ENCODE peak calls at places on chromosomes 12 and 14, in ten cellular contexts. One of them, this sample, is unnamed.

GRCh38 chr14:77124345-77125274 is 17.0 kb downstream of the ZDHHC22 start:
- DNase-seq in ovary: peak; percentile 34
- DNase-seq in esophagus squamous epithelium: no peak
- DNase-seq in right lobe of liver: peak; percentile 67
- DNase-seq in fibroblast of mammary gland: peak; percentile 25
- DNase-seq in stomach: peak; percentile 72
- DNase-seq in A549: peak; percentile 48
- DNase-seq in cardiac fibroblast: peak; percentile 42
- DNase-seq in lower leg skin: no peak
- DNase-seq in endothelial cell: peak; percentile 76
- DNase-seq in this sample: no peak

GRCh38 chr12:1779783-1780182 is 40.6 kb upstream of the LRTM2 start:
- DNase-seq in ovary: no peak
- DNase-seq in esophagus squamous epithelium: no peak
- DNase-seq in right lobe of liver: no peak
- DNase-seq in fibroblast of mammary gland: peak; percentile 66
- DNase-seq in stomach: no peak
- DNase-seq in A549: no peak
- DNase-seq in cardiac fibroblast: peak; percentile 85
- DNase-seq in lower leg skin: no peak
- DNase-seq in endothelial cell: no peak
- DNase-seq in this sample: peak; percentile 43

GRCh38 chr12:127422935-127423585 is 843.9 kb upstream of the TMEM132C start:
- DNase-seq in ovary: no peak
- DNase-seq in esophagus squamous epithelium: no peak
- DNase-seq in right lobe of liver: no peak
- DNase-seq in fibroblast of mammary gland: no peak
- DNase-seq in stomach: no peak
- DNase-seq in A549: no peak
- DNase-seq in cardiac fibroblast: no peak
- DNase-seq in lower leg skin: no peak
- DNase-seq in endothelial cell: no peak
- DNase-seq in this sample: no peak

GRCh38 chr14:101033006-101033405 is 129.5 kb upstream of the RTL1 start:
- DNase-seq in ovary: peak; percentile 2
- DNase-seq in esophagus squamous epithelium: no peak
- DNase-seq in right lobe of liver: no peak
- DNase-seq in fibroblast of mammary gland: no peak
- DNase-seq in stomach: no peak
- DNase-seq in A549: no peak
- DNase-seq in cardiac fibroblast: no peak
- DNase-seq in lower leg skin: peak; percentile 54
- DNase-seq in endothelial cell: no peak
- DNase-seq in this sample: no peak

GRCh38 chr14:64645220-64645891 is 58.9 kb upstream of the PLEKHG3 start:
- DNase-seq in ovary: peak; percentile 43
- DNase-seq in esophagus squamous epithelium: no peak
- DNase-seq in right lobe of liver: no peak
- DNase-seq in fibroblast of mammary gland: peak; percentile 99
- DNase-seq in stomach: no peak
- DNase-seq in A549: peak; percentile 94
- DNase-seq in cardiac fibroblast: peak; percentile 95
- DNase-seq in lower leg skin: peak; percentile 73
- DNase-seq in endothelial cell: peak; percentile 22
- DNase-seq in this sample: peak; percentile 74

GRCh38 chr12:115149685-115150378 is 465.9 kb upstream of the TBX3 start:
- DNase-seq in ovary: no peak
- DNase-seq in esophagus squamous epithelium: no peak
- DNase-seq in right lobe of liver: no peak
- DNase-seq in fibroblast of mammary gland: peak; percentile 91
- DNase-seq in stomach: no peak
- DNase-seq in A549: peak; percentile 18
- DNase-seq in cardiac fibroblast: peak; percentile 73
- DNase-seq in lower leg skin: no peak
- DNase-seq in endothelial cell: no peak
- DNase-seq in this sample: peak; percentile 26

GRCh38 chr14:95204705-95205104 is 47.4 kb upstream of the DICER1 start:
- DNase-seq in ovary: no peak
- DNase-seq in esophagus squamous epithelium: no peak
- DNase-seq in right lobe of liver: no peak
- DNase-seq in fibroblast of mammary gland: no peak
- DNase-seq in stomach: no peak
- DNase-seq in A549: no peak
- DNase-seq in cardiac fibroblast: no peak
- DNase-seq in lower leg skin: peak; percentile 10
- DNase-seq in endothelial cell: no peak
- DNase-seq in this sample: no peak

GRCh38 chr14:102279688-102280348 is 25.1 kb downstream of the MOK start:
- DNase-seq in ovary: no peak
- DNase-seq in esophagus squamous epithelium: no peak
- DNase-seq in right lobe of liver: no peak
- DNase-seq in fibroblast of mammary gland: peak; percentile 100
- DNase-seq in stomach: no peak
- DNase-seq in A549: peak; percentile 92
- DNase-seq in cardiac fibroblast: peak; percentile 98
- DNase-seq in lower leg skin: peak; percentile 46
- DNase-seq in endothelial cell: no peak
- DNase-seq in this sample: peak; percentile 99

GRCh38 chr12:27260746-27261145 is 16.7 kb downstream of the STK38L start:
- DNase-seq in ovary: no peak
- DNase-seq in esophagus squamous epithelium: no peak
- DNase-seq in right lobe of liver: no peak
- DNase-seq in fibroblast of mammary gland: peak; percentile 78
- DNase-seq in stomach: no peak
- DNase-seq in A549: no peak
- DNase-seq in cardiac fibroblast: peak; percentile 69
- DNase-seq in lower leg skin: no peak
- DNase-seq in endothelial cell: no peak
- DNase-seq in this sample: peak; percentile 51

GRCh38 chr12:106999444-106999843 is 12.5 kb upstream of the MTERF2 start:
- DNase-seq in ovary: no peak
- DNase-seq in esophagus squamous epithelium: no peak
- DNase-seq in right lobe of liver: no peak
- DNase-seq in fibroblast of mammary gland: peak; percentile 86
- DNase-seq in stomach: no peak
- DNase-seq in A549: no peak
- DNase-seq in cardiac fibroblast: no peak
- DNase-seq in lower leg skin: no peak
- DNase-seq in endothelial cell: no peak
- DNase-seq in this sample: no peak

GRCh38 chr14:53924754-53925153 is 31.9 kb downstream of the BMP4 start:
- DNase-seq in ovary: no peak
- DNase-seq in esophagus squamous epithelium: no peak
- DNase-seq in right lobe of liver: no peak
- DNase-seq in fibroblast of mammary gland: peak; percentile 87
- DNase-seq in stomach: no peak
- DNase-seq in A549: peak; percentile 36
- DNase-seq in cardiac fibroblast: peak; percentile 68
- DNase-seq in lower leg skin: no peak
- DNase-seq in endothelial cell: no peak
- DNase-seq in this sample: peak; percentile 86

GRCh38 chr14:95559203-95559602 is 24.4 kb downstream of the GLRX5 start:
- DNase-seq in ovary: no peak
- DNase-seq in esophagus squamous epithelium: no peak
- DNase-seq in right lobe of liver: no peak
- DNase-seq in fibroblast of mammary gland: no peak
- DNase-seq in stomach: no peak
- DNase-seq in A549: no peak
- DNase-seq in cardiac fibroblast: no peak
- DNase-seq in lower leg skin: no peak
- DNase-seq in endothelial cell: no peak
- DNase-seq in this sample: no peak

GRCh38 chr12:67220065-67220464 is 49.1 kb upstream of the CAND1 start:
- DNase-seq in ovary: no peak
- DNase-seq in esophagus squamous epithelium: no peak
- DNase-seq in right lobe of liver: no peak
- DNase-seq in fibroblast of mammary gland: peak; percentile 35
- DNase-seq in stomach: no peak
- DNase-seq in A549: peak; percentile 41
- DNase-seq in cardiac fibroblast: no peak
- DNase-seq in lower leg skin: no peak
- DNase-seq in endothelial cell: peak; percentile 16
- DNase-seq in this sample: peak; percentile 65

GRCh38 chr12:78864483-78865296 is at the start of gene SYT1:
- DNase-seq in ovary: peak; percentile 76
- DNase-seq in esophagus squamous epithelium: no peak
- DNase-seq in right lobe of liver: no peak
- DNase-seq in fibroblast of mammary gland: peak; percentile 84
- DNase-seq in stomach: no peak
- DNase-seq in A549: peak; percentile 96
- DNase-seq in cardiac fibroblast: peak; percentile 70
- DNase-seq in lower leg skin: peak; percentile 87
- DNase-seq in endothelial cell: peak; percentile 73
- DNase-seq in this sample: peak; percentile 45

GRCh38 chr12:121124402-121125109 is 8.1 kb upstream of the P2RX7 start:
- DNase-seq in ovary: no peak
- DNase-seq in esophagus squamous epithelium: no peak
- DNase-seq in right lobe of liver: no peak
- DNase-seq in fibroblast of mammary gland: peak; percentile 79
- DNase-seq in stomach: no peak
- DNase-seq in A549: peak; percentile 95
- DNase-seq in cardiac fibroblast: peak; percentile 88
- DNase-seq in lower leg skin: no peak
- DNase-seq in endothelial cell: no peak
- DNase-seq in this sample: peak; percentile 90

GRCh38 chr14:96088131-96088880 is 49.1 kb downstream of the C14orf132 start:
- DNase-seq in ovary: no peak
- DNase-seq in esophagus squamous epithelium: no peak
- DNase-seq in right lobe of liver: peak; percentile 19
- DNase-seq in fibroblast of mammary gland: no peak
- DNase-seq in stomach: no peak
- DNase-seq in A549: no peak
- DNase-seq in cardiac fibroblast: no peak
- DNase-seq in lower leg skin: peak; percentile 68
- DNase-seq in endothelial cell: no peak
- DNase-seq in this sample: no peak

GRCh38 chr14:72716471-72716870 is 177.4 kb downstream of the DPF3 start:
- DNase-seq in ovary: no peak
- DNase-seq in esophagus squamous epithelium: no peak
- DNase-seq in right lobe of liver: no peak
- DNase-seq in fibroblast of mammary gland: peak; percentile 41
- DNase-seq in stomach: no peak
- DNase-seq in A549: no peak
- DNase-seq in cardiac fibroblast: peak; percentile 8
- DNase-seq in lower leg skin: no peak
- DNase-seq in endothelial cell: no peak
- DNase-seq in this sample: no peak

DNA sequence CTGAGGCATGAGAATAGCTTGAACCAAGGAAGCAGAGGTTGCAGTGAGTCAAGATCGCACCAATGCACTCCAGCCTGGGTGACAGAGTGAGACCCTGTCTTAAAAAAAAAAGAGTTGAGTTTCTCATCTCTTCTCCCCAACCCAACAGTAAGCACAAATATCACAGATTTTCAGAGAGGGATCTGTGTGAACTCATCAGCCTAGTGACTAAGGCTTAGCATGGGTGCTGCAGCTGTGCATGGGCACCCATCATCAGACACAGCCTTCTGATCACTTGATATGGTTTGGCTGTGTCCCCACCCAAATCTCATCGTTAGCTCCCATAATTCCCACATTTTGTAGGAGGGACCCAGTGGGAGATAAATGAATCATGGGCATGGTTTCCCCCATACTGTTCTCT is 298.9 kb downstream of the PCNX1 start:
- DNase-seq in ovary: no peak
- DNase-seq in esophagus squamous epithelium: no peak
- DNase-seq in right lobe of liver: no peak
- DNase-seq in fibroblast of mammary gland: no peak
- DNase-seq in stomach: no peak
- DNase-seq in A549: no peak
- DNase-seq in cardiac fibroblast: no peak
- DNase-seq in lower leg skin: no peak
- DNase-seq in endothelial cell: no peak
- DNase-seq in this sample: no peak
- TF ChIP-seq CTCF in ovary: no peak
- TF ChIP-seq CTCF in esophagus squamous epithelium: no peak
- TF ChIP-seq CTCF in right lobe of liver: no peak
- TF ChIP-seq CTCF in fibroblast of mammary gland: no peak
- TF ChIP-seq CTCF in stomach: no peak
- TF ChIP-seq CTCF in A549: no peak
- TF ChIP-seq CTCF in cardiac fibroblast: no peak
- TF ChIP-seq CTCF in lower leg skin: no peak
- TF ChIP-seq CTCF in endothelial cell: no peak
- TF ChIP-seq CTCF in this sample: no peak

GRCh38 chr12:90690120-90690519 is 264.9 kb downstream of the CCER1 start:
- DNase-seq in ovary: no peak
- DNase-seq in esophagus squamous epithelium: no peak
- DNase-seq in right lobe of liver: no peak
- DNase-seq in fibroblast of mammary gland: no peak
- DNase-seq in stomach: no peak
- DNase-seq in A549: no peak
- DNase-seq in cardiac fibroblast: no peak
- DNase-seq in lower leg skin: no peak
- DNase-seq in endothelial cell: no peak
- DNase-seq in this sample: no peak
- TF ChIP-seq CTCF in ovary: no peak
- TF ChIP-seq CTCF in esophagus squamous epithelium: no peak
- TF ChIP-seq CTCF in right lobe of liver: no peak
- TF ChIP-seq CTCF in fibroblast of mammary gland: no peak
- TF ChIP-seq CTCF in stomach: no peak
- TF ChIP-seq CTCF in A549: no peak
- TF ChIP-seq CTCF in cardiac fibroblast: no peak
- TF ChIP-seq CTCF in lower leg skin: no peak
- TF ChIP-seq CTCF in endothelial cell: no peak
- TF ChIP-seq CTCF in this sample: no peak

GRCh38 chr12:109277899-109278762 is 31.0 kb downstream of the FOXN4 start:
- DNase-seq in ovary: peak; percentile 47
- DNase-seq in esophagus squamous epithelium: no peak
- DNase-seq in right lobe of liver: peak; percentile 66
- DNase-seq in fibroblast of mammary gland: peak; percentile 68
- DNase-seq in stomach: no peak
- DNase-seq in A549: peak; percentile 66
- DNase-seq in cardiac fibroblast: peak; percentile 37
- DNase-seq in lower leg skin: no peak
- DNase-seq in endothelial cell: no peak
- DNase-seq in this sample: peak; percentile 66
- TF ChIP-seq CTCF in ovary: no peak
- TF ChIP-seq CTCF in esophagus squamous epithelium: peak; percentile 15
- TF ChIP-seq CTCF in right lobe of liver: no peak
- TF ChIP-seq CTCF in fibroblast of mammary gland: no peak
- TF ChIP-seq CTCF in stomach: no peak
- TF ChIP-seq CTCF in A549: no peak
- TF ChIP-seq CTCF in cardiac fibroblast: no peak
- TF ChIP-seq CTCF in lower leg skin: no peak
- TF ChIP-seq CTCF in endothelial cell: no peak
- TF ChIP-seq CTCF in this sample: no peak

DNA sequence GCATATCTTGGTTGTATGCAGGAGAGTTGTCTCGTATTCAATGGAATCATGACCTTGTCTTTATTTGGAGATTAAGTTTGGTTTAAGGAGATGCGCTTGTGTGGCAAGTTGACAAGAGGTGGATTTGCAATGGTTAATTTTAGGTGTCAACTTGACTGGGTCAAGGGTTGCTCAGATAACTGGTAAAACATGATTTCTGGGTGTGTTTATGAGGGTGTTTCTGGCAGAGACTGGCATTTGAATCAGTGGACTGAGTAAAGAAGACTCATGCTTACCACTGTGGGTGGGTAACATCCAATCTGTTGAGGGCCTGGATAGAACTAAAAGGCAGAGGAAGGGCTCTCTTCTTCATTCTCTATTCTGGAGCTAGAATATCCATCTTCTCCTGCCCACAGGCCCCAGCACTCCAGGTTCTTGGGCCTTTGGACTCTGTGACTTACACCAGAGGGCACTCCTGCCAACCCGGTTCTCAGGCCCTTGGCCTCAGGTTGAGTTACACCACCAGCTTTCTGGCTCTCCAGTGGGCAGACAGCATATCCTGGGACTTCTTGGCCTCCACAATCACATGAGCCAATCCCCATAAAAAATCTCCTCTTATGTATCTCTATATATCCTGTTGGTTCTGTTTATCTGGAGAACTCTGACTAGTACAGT is 141.5 kb upstream of the ARID2 start:
- DNase-seq in ovary: no peak
- DNase-seq in esophagus squamous epithelium: no peak
- DNase-seq in right lobe of liver: peak; percentile 77
- DNase-seq in fibroblast of mammary gland: no peak
- DNase-seq in stomach: peak; percentile 40
- DNase-seq in A549: peak; percentile 10
- DNase-seq in cardiac fibroblast: peak; percentile 7
- DNase-seq in lower leg skin: no peak
- DNase-seq in endothelial cell: no peak
- DNase-seq in this sample: peak; percentile 15
- TF ChIP-seq CTCF in ovary: no peak
- TF ChIP-seq CTCF in esophagus squamous epithelium: no peak
- TF ChIP-seq CTCF in right lobe of liver: peak; percentile 7
- TF ChIP-seq CTCF in fibroblast of mammary gland: no peak
- TF ChIP-seq CTCF in stomach: no peak
- TF ChIP-seq CTCF in A549: no peak
- TF ChIP-seq CTCF in cardiac fibroblast: peak; percentile 5
- TF ChIP-seq CTCF in lower leg skin: no peak
- TF ChIP-seq CTCF in endothelial cell: no peak
- TF ChIP-seq CTCF in this sample: no peak

This sample was measured in MCF 10A.